ENCODE peak calls at places on chromosomes 4 and X, in nine cellular contexts. D is ascending aorta, F is astrocyte, A is body of pancreas, C is left lung, H is breast epithelium, L is adrenal gland, P is endodermal cell, X is GM12865. G is an unnamed sample.

GRCh38 chr4:24604558-24605214 is 20.3 kb upstream of the DHX15 start:
- DNase-seq in C (no peak), X (no peak), L (no peak), A (no peak), D (no peak), P (no peak), H (no peak), F (no peak), G (peak)

GRCh38 chr4:13933163-13933562 is 305.6 kb upstream of the BOD1L1 start:
- DNase-seq in P (no peak), X (no peak), A (no peak), L (no peak), H (no peak), D (no peak), C (no peak), F (peak), G (peak)

GRCh38 chr4:184824776-184825393 is 883 bp downstream of the ACSL1 start:
- DNase-seq in C (no peak), A (no peak), F (no peak), L (no peak), P (peak), X (peak), D (no peak), H (no peak), G (no peak)

GRCh38 chrX:51461053-51462050 is 35.0 kb downstream of the NUDT11 start:
- DNase-seq in P (no peak), F (peak), L (peak), A (no peak), D (no peak), X (peak), C (no peak), H (no peak), G (peak)

GRCh38 chrX:135086197-135086854 is 34.0 kb downstream of the ETDB start:
- DNase-seq in L (peak), D (no peak), X (peak), F (peak), C (no peak), A (peak), P (peak), H (no peak), G (peak)

GRCh38 chrX:108070891-108071290 is 20.5 kb downstream of the PSMD10 start:
- DNase-seq in L (no peak), D (no peak), X (no peak), H (no peak), C (no peak), P (no peak), A (no peak), F (peak), G (peak)

GRCh38 chr4:152785639-152786517 is 6.1 kb downstream of the ARFIP1 start:
- DNase-seq in H (no peak), D (no peak), F (no peak), X (no peak), P (no peak), C (no peak), A (no peak), L (no peak), G (no peak)

GRCh38 chrX:370244-370962 is 16.3 kb downstream of the PPP2R3B start:
- DNase-seq in H (no peak), P (peak), A (no peak), X (no peak), C (peak), D (no peak), L (no peak), F (no peak), G (no peak)

GRCh38 chr4:795726-796119 is 30.2 kb downstream of the CPLX1 start:
- DNase-seq in D (no peak), X (no peak), C (peak), H (no peak), A (no peak), L (no peak), P (peak), F (no peak), G (no peak)

GRCh38 chrX:129957241-129958099 is 25.0 kb upstream of the BCORL1 start:
- DNase-seq in H (no peak), L (peak), C (peak), X (peak), F (peak), P (peak), D (no peak), A (peak), G (peak)

DNA sequence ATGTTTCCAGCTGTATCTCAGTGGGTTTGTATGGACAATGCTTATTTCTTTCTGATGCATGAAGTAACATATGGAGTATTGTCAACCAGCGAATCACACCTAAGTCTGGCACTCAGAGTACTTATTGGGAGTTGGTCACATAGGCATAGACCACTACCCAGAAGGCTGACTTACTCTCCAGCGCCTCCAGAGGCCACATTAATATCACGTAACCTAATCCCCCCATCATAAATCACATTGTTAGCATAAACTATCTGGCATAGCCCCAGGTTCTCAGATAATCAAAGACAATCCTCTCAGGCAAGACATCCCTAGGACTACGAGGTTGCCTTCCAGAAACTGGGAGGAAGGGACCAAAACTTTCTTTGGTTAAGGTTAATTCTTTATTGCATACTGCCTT is 560.5 kb upstream of the PABPC4L start:
- DNase-seq in D (no peak), C (no peak), H (no peak), A (no peak), F (no peak), P (peak), X (no peak), L (no peak), G (no peak)
- TF ChIP-seq CTCF in D (no peak), C (no peak), H (no peak), A (no peak), F (no peak), P (peak), X (peak), L (no peak), G (peak)

GRCh38 chr4:168651374-168651773 is 154.5 kb downstream of the PALLD start:
- DNase-seq in C (no peak), D (no peak), L (no peak), A (no peak), F (peak), P (no peak), H (no peak), X (no peak), G (no peak)
- H3K4me3 ChIP-seq in C (no peak), D (no peak), L (no peak), A (no peak), F (no peak), P (no peak), H (no peak), X (no peak), G (no peak)

DNA sequence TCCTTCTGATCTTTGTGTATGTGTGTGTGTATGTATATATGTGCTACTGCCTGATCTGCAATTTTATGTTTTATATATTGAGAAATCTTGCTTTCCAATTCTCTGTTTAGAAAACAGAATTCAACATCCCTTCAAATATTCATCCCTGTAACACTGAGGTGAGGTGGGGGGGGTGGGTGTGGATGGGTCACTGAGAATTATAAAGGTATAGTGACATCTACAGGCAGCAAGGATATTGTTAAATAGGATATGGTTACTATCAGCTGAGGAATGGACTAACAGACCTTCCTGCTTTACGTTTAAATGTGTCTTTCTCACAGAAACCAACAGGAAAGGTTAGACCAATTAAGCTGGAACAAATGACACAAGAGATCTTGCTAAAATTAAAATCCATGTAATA is 19.0 kb upstream of the MAGEB2 start:
- DNase-seq in P (peak), H (no peak), D (no peak), A (no peak), X (peak), C (no peak), F (no peak), L (no peak), G (peak)
- TF ChIP-seq CTCF in P (peak), H (no peak), D (no peak), A (no peak), X (no peak), C (no peak), F (no peak), L (no peak), G (peak)

GRCh38 chr4:85474818-85475630 is at the start of gene ARHGAP24:
- DNase-seq in H (peak), A (peak), X (peak), F (peak), C (peak), P (peak), D (peak), L (peak), G (peak)
- H3K4me3 ChIP-seq in H (peak), A (peak), X (peak), F (peak), C (peak), P (peak), D (peak), L (peak), G (peak)

GRCh38 chr4:21790437-21791029 is 158.0 kb downstream of the KCNIP4 start:
- DNase-seq in D (no peak), F (peak), C (no peak), P (no peak), A (no peak), H (no peak), L (no peak), X (peak), G (peak)
- TF ChIP-seq CTCF in D (no peak), F (peak), C (peak), P (peak), A (peak), H (no peak), L (peak), X (peak), G (peak)

GRCh38 chrX:44105228-44105913 is 132.2 kb upstream of the NDP start:
- DNase-seq in X (no peak), L (no peak), F (no peak), A (peak), C (no peak), P (peak), H (no peak), D (no peak), G (no peak)
- H3K4me3 ChIP-seq in X (no peak), L (no peak), F (no peak), A (no peak), C (no peak), P (no peak), H (no peak), D (no peak), G (no peak)

G was measured in choroid plexus epithelial cell.